ENCODE peak calls at places on chromosomes 4 and X, in four cellular contexts. Y, E, U and M are unnamed samples.

GRCh38 chr4:21134994-21135393 is 434.7 kb downstream of the PACRGL start:
- DNase-seq in Y (peak; percentile 1), U (no peak), E (no peak), M (no peak)

GRCh38 chr4:186805020-186805820 is 81.6 kb upstream of the FAT1 start:
- DNase-seq in U (no peak), Y (peak; percentile 33), E (peak; percentile 88), M (no peak)

GRCh38 chr4:3299538-3300197 is 6.8 kb downstream of the RGS12 start:
- DNase-seq in E (no peak), Y (no peak), U (no peak), M (no peak)

GRCh38 chrX:98452456-98452855 is 1568.7 kb downstream of the RPA4 start:
- DNase-seq in Y (no peak), U (no peak), E (no peak), M (no peak)

GRCh38 chr4:186757696-186758330 is 34.2 kb upstream of the FAT1 start:
- DNase-seq in Y (no peak), E (no peak), U (no peak), M (no peak)

GRCh38 chrX:40845331-40845911 is 110.1 kb upstream of the MED14 start:
- DNase-seq in E (peak; percentile 6), U (no peak), Y (no peak), M (no peak)

GRCh38 chr4:81882222-81882621 is 410.5 kb upstream of the RASGEF1B start:
- DNase-seq in E (no peak), Y (no peak), U (no peak), M (no peak)

GRCh38 chr4:10245761-10246160 is 129.2 kb upstream of the WDR1 start:
- DNase-seq in U (no peak), E (no peak), Y (no peak), M (no peak)

GRCh38 chrX:20237864-20238263 is 28.8 kb downstream of the RPS6KA3 start:
- DNase-seq in U (no peak), Y (no peak), E (no peak), M (no peak)

GRCh38 chr4:147731611-147732515 is at the start of gene ARHGAP10:
- DNase-seq in U (peak; percentile 54), Y (peak; percentile 64), E (no peak), M (peak; percentile 63)

GRCh38 chr4:13541720-13542576 is 2.4 kb downstream of the NKX3-2 start:
- DNase-seq in Y (peak; percentile 38), E (no peak), U (no peak), M (peak; percentile 80)

GRCh38 chrX:150547511-150548115 is 20.8 kb upstream of the MTM1 start:
- DNase-seq in Y (peak; percentile 48), U (peak; percentile 68), E (no peak), M (peak; percentile 48)

GRCh38 chr4:15779336-15779735 is 1.2 kb downstream of the CD38 start:
- DNase-seq in E (peak; percentile 46), U (no peak), Y (peak; percentile 75), M (peak; percentile 43)

GRCh38 chr4:47741200-47741599 is 96.7 kb downstream of the CORIN start:
- DNase-seq in U (no peak), E (no peak), Y (no peak), M (no peak)

GRCh38 chrX:119758682-119759332 is 419 bp downstream of the SOWAHD start:
- DNase-seq in U (peak; percentile 49), E (no peak), Y (no peak), M (peak; percentile 54)

GRCh38 chr4:40234519-40235039 is 37.7 kb downstream of the RHOH start:
- DNase-seq in U (no peak), Y (no peak), E (no peak), M (no peak)

GRCh38 chr4:31613946-31614623 is 893.9 kb downstream of the PCDH7 start:
- DNase-seq in Y (peak; percentile 12), U (no peak), E (no peak), M (peak; percentile 13)

GRCh38 chrX:106874075-106874474 is 29.1 kb downstream of the RIPPLY1 start:
- DNase-seq in E (peak; percentile 4), U (no peak), Y (peak; percentile 35), M (no peak)

GRCh38 chr4:24644983-24645764 is 60.8 kb upstream of the DHX15 start:
- DNase-seq in U (no peak), Y (no peak), E (no peak), M (no peak)

GRCh38 chr4:73021634-73022033 is 47.9 kb downstream of the COX18 start:
- DNase-seq in E (peak; percentile 24), Y (peak; percentile 53), U (peak; percentile 18), M (no peak)

GRCh38 chr4:98536631-98537030 is 121.8 kb downstream of the TSPAN5 start:
- DNase-seq in U (no peak), Y (no peak), E (no peak), M (peak; percentile 68)

GRCh38 chrX:112746812-112747630 is 67.3 kb upstream of the LHFPL1 start:
- DNase-seq in E (no peak), U (no peak), Y (no peak), M (no peak)

GRCh38 chr4:184329235-184330007 is 111.7 kb upstream of the ENPP6 start:
- DNase-seq in Y (no peak), E (no peak), U (no peak), M (no peak)

GRCh38 chr4:184331155-184331995 is 113.7 kb upstream of the ENPP6 start:
- DNase-seq in Y (no peak), E (no peak), U (no peak), M (no peak)

GRCh38 chr4:184324939-184325477 is 107.3 kb upstream of the ENPP6 start:
- DNase-seq in E (no peak), Y (no peak), U (no peak), M (no peak)

GRCh38 chr4:184330008-184330400 is 112.3 kb upstream of the ENPP6 start:
- DNase-seq in E (no peak), U (no peak), Y (no peak), M (no peak)

DNA sequence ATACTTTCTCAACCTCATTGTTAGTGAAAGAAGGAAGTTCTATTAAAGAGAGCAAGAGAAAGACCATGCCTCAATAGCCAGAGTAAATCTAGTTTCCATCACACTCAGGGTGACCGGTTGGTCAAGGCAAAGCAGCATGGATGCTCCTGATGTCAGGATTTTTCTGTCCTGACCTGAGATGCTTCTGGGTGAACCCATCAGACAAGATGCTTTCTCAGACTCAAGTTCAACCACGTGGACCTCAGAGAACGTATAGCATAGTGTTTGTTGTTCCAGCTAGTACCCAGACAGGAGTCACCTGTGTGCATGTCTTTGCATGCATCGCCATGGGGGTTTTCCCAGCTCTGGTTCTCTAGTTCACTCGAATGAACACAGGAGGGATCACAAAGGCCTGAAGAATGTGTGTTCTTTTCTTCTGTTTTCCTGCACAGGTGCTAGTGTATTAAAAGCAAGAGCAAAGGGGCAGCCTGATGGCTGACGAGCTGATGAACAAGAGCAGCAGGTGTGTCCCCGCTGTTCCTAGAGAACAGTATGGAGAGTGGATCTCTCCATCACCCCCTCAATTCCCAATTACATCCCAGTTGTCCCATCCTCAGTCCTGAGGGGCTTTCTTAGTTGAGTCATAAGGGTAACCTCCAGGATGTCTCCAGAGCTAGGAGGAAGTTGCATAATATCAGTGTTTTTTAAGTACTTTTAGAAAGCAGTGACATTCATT is 110.5 kb upstream of the ENPP6 start:
- DNase-seq in E (no peak), Y (no peak), U (no peak), M (no peak)
- TF ChIP-seq ESRRA in E (no peak), Y (no peak), U (no peak), M (no peak)

GRCh38 chr4:206054-206453 is 81.8 kb downstream of the ZNF718 start:
- DNase-seq in Y (no peak), U (no peak), E (no peak), M (no peak)

GRCh38 chr4:200936-201335 is 76.6 kb downstream of the ZNF718 start:
- DNase-seq in Y (no peak), U (no peak), E (no peak), M (no peak)

GRCh38 chr4:211033-211511 is 86.8 kb downstream of the ZNF718 start:
- DNase-seq in E (no peak), U (no peak), Y (no peak), M (no peak)

GRCh38 chr4:205097-205756 is 80.9 kb downstream of the ZNF718 start:
- DNase-seq in Y (no peak), E (no peak), U (no peak), M (no peak)
- TF ChIP-seq ESRRA in Y (no peak), E (no peak), U (no peak), M (no peak)

GRCh38 chr4:112973897-112974296 is 75.6 kb upstream of the ANK2 start:
- DNase-seq in Y (no peak), U (no peak), E (no peak), M (no peak)
- TF ChIP-seq ESRRA in Y (no peak), U (no peak), E (no peak), M (no peak)

DNA sequence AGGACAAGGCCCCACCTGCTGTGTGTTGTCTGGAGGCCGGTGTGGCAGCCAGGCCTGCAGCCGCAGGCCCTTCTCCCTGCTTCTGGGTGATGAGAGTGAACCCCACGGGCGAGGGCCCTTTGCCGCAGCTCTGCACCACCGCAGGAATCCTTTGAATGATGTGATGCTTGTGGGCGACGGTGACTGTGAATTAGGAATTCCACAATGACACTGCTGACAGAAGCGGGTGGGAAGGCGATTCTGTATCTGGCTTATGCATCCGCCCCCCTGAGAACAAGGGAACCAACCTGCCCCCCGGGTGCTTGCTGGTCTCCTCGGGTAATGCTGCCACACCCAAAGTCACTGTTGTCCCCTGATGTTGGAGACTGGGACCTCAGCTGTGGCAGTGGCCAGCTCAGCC is 19.5 kb upstream of the MAN2B2 start:
- DNase-seq in E (no peak), U (no peak), Y (no peak), M (no peak)
- TF ChIP-seq ESRRA in E (no peak), U (no peak), Y (no peak), M (no peak)

GRCh38 chr4:158858410-158859189 is 89.8 kb downstream of the FNIP2 start:
- DNase-seq in U (no peak), Y (peak; percentile 6), E (peak; percentile 16), M (no peak)
- TF ChIP-seq ESRRA in U (no peak), Y (no peak), E (no peak), M (no peak)

GRCh38 chrX:11190745-11191510 is 79.8 kb downstream of the HCCS start:
- DNase-seq in Y (no peak), U (no peak), E (no peak), M (no peak)

GRCh38 chrX:11197671-11198070 is 86.5 kb downstream of the HCCS start:
- DNase-seq in E (no peak), Y (no peak), U (no peak), M (no peak)

GRCh38 chrX:11193035-11193469 is 81.9 kb downstream of the HCCS start:
- DNase-seq in U (no peak), E (no peak), Y (no peak), M (no peak)

DNA sequence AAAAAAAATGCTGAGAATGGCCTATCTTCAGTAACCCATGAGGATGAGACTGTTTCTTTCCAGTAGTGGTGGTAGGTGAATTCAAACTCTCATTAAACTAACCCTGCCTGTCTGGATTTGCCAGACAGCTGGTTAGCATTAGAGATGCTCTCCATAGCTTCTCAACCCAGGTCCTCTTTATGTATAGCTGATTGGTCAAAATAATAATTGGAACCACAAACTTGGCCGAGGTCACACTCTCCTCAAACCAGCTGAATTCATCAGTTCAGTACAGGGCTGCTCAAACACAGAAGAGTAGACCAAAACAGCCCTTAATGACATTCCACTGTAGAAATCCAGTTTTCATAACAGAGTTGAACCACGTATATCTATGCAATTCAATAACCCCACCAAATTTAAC is 85.3 kb downstream of the HCCS start:
- DNase-seq in E (no peak), Y (no peak), U (no peak), M (no peak)
- TF ChIP-seq ESRRA in E (no peak), Y (no peak), U (no peak), M (no peak)